ENCODE peak calls at places on chromosome X, in five cellular contexts. Z is left lung, T is GM04504, G is M059J, Q is T1000. X is an unnamed sample.

GRCh38 chrX:21723097-21723496 is 34.8 kb downstream of the SMPX start:
- DNase-seq in Z (no peak), T (no peak), G (no peak), Q (no peak), X (no peak)

GRCh38 chrX:141439651-141440050 is 144.9 kb downstream of the SPANXA1 start:
- DNase-seq in Z (no peak), T (no peak), G (peak; percentile 15), Q (no peak), X (no peak)

GRCh38 chrX:98452456-98452855 is 1568.7 kb downstream of the RPA4 start:
- DNase-seq in Z (no peak), T (no peak), G (no peak), Q (no peak), X (no peak)

GRCh38 chrX:53716328-53717088 is 30.0 kb upstream of the HUWE1 start:
- DNase-seq in Z (no peak), T (peak; percentile 3), G (peak; percentile 80), Q (peak; percentile 15), X (no peak)

GRCh38 chrX:149871940-149872339 is 9.0 kb upstream of the MAGEA8 start:
- DNase-seq in Z (no peak), T (no peak), G (peak; percentile 52), Q (no peak), X (no peak)

GRCh38 chrX:17032351-17032750 is 85.9 kb downstream of the REPS2 start:
- DNase-seq in Z (no peak), T (no peak), G (peak; percentile 97), Q (no peak), X (no peak)

GRCh38 chrX:118420462-118420861 is 74.6 kb downstream of the WDR44 start:
- DNase-seq in Z (no peak), T (peak; percentile 0), G (peak; percentile 37), Q (no peak), X (no peak)

GRCh38 chrX:100494974-100495373 is 84.9 kb upstream of the PCDH19 start:
- DNase-seq in Z (no peak), T (no peak), G (no peak), Q (no peak), X (no peak)

GRCh38 chrX:136534131-136534530 is 2.1 kb downstream of the VGLL1 start:
- DNase-seq in Z (no peak), T (no peak), G (no peak), Q (no peak), X (no peak)

GRCh38 chrX:11970935-11971334 is 167.3 kb upstream of the FRMPD4 start:
- DNase-seq in Z (no peak), T (peak; percentile 3), G (peak; percentile 47), Q (no peak), X (no peak)

GRCh38 chrX:68892651-68893050 is 63.8 kb downstream of the EFNB1 start:
- DNase-seq in Z (no peak), T (no peak), G (no peak), Q (no peak), X (no peak)

GRCh38 chrX:46831620-46832327 is 5.1 kb upstream of the RP2 start:
- DNase-seq in Z (no peak), T (peak; percentile 27), G (peak; percentile 53), Q (no peak), X (no peak)

GRCh38 chrX:153934473-153935325 is at the start of gene NAA10:
- DNase-seq in Z (peak; percentile 89), T (peak; percentile 61), G (peak; percentile 81), Q (peak; percentile 23), X (no peak)

GRCh38 chrX:71615056-71615455 is 3.3 kb downstream of the CXCR3 start:
- DNase-seq in Z (no peak), T (no peak), G (no peak), Q (no peak), X (no peak)

GRCh38 chrX:37825225-37825842 is 22.0 kb downstream of the DYNLT3 start:
- DNase-seq in Z (no peak), T (peak; percentile 13), G (peak; percentile 50), Q (no peak), X (no peak)

GRCh38 chrX:108139303-108139702 is 47.7 kb downstream of the ATG4A start:
- DNase-seq in Z (no peak), T (no peak), G (no peak), Q (no peak), X (no peak)

GRCh38 chrX:68989865-68990606 is 161.2 kb downstream of the EFNB1 start:
- DNase-seq in Z (no peak), T (peak; percentile 24), G (peak; percentile 95), Q (no peak), X (no peak)

GRCh38 chrX:70455366-70456202 is 10.9 kb downstream of the DLG3 start:
- DNase-seq in Z (peak; percentile 34), T (no peak), G (no peak), Q (no peak), X (no peak)

GRCh38 chrX:135931644-135932487 is 38.4 kb downstream of the SAGE1 start:
- DNase-seq in Z (no peak), T (peak; percentile 15), G (peak; percentile 52), Q (no peak), X (no peak)

GRCh38 chrX:78024349-78025108 is 55.1 kb upstream of the PGAM4 start:
- DNase-seq in Z (no peak), T (no peak), G (peak; percentile 46), Q (no peak), X (no peak)

GRCh38 chrX:9166566-9166909 is 132.6 kb upstream of the FAM9B start:
- DNase-seq in Z (no peak), T (no peak), G (peak; percentile 14), Q (no peak), X (no peak)

GRCh38 chrX:119468186-119468929 is at the start of gene SLC25A5:
- DNase-seq in Z (peak; percentile 95), T (peak; percentile 38), G (peak; percentile 90), Q (peak; percentile 51), X (peak; percentile 82)

GRCh38 chrX:45135616-45136015 is 65.1 kb downstream of the DIPK2B start:
- DNase-seq in Z (no peak), T (no peak), G (no peak), Q (no peak), X (no peak)

GRCh38 chrX:37824491-37825224 is 22.7 kb downstream of the DYNLT3 start:
- DNase-seq in Z (no peak), T (no peak), G (peak; percentile 7), Q (no peak), X (no peak)

GRCh38 chrX:73867144-73867543 is 304.1 kb downstream of the CHIC1 start:
- DNase-seq in Z (no peak), T (no peak), G (no peak), Q (no peak), X (no peak)

GRCh38 chrX:70033348-70033747 is 16.4 kb downstream of the AWAT2 start:
- DNase-seq in Z (no peak), T (no peak), G (peak; percentile 20), Q (no peak), X (no peak)

GRCh38 chrX:29145316-29145715 is 558.1 kb downstream of the IL1RAPL1 start:
- DNase-seq in Z (no peak), T (no peak), G (peak; percentile 36), Q (no peak), X (no peak)

GRCh38 chrX:52426810-52427209 is 58.0 kb downstream of the XAGE2 start:
- DNase-seq in Z (no peak), T (no peak), G (no peak), Q (no peak), X (no peak)

GRCh38 chrX:81542255-81542654 is 340.4 kb downstream of the SH3BGRL start:
- DNase-seq in Z (no peak), T (no peak), G (no peak), Q (no peak), X (no peak)

GRCh38 chrX:40144576-40144975 is 46.8 kb upstream of the BCOR start:
- DNase-seq in Z (no peak), T (no peak), G (no peak), Q (no peak), X (no peak)